ENCODE peak calls at places on chromosomes 7 and 10, in ten cellular contexts. X, V, M, B, W, S, D, Q, Y and T are unnamed samples.
A peak's percentile ranks its signal among the peaks of the same experiment; 100 is the strongest.

GRCh38 chr10:63064706-63065105 is 68.4 kb upstream of the NRBF2 start:
- DNase-seq in V (no peak), Y (no peak), S (no peak), M (no peak), D (no peak), X (no peak), W (no peak), Q (no peak), B (peak; percentile 39), T (no peak)

GRCh38 chr7:133941496-133941895 is 185.6 kb upstream of the LRGUK start:
- DNase-seq in B (no peak), D (no peak), Y (no peak), W (no peak), S (no peak), Q (peak; percentile 43), M (no peak), V (no peak), X (no peak), T (no peak)

GRCh38 chr10:69712346-69712745 is 82.3 kb downstream of the FAM241B start:
- DNase-seq in B (no peak), S (no peak), Q (no peak), D (no peak), M (no peak), V (no peak), Y (no peak), W (no peak), X (no peak), T (no peak)

GRCh38 chr7:42253316-42253715 is 16.3 kb upstream of the GLI3 start:
- DNase-seq in D (no peak), Q (no peak), X (no peak), W (no peak), M (no peak), B (no peak), Y (no peak), S (no peak), V (peak; percentile 86), T (no peak)

GRCh38 chr7:42084263-42084662 is 152.7 kb downstream of the GLI3 start:
- DNase-seq in Y (no peak), D (no peak), X (no peak), M (no peak), B (no peak), S (no peak), W (no peak), Q (no peak), V (no peak), T (no peak)

GRCh38 chr7:135102372-135102771 is 45.5 kb upstream of the TMEM140 start:
- DNase-seq in M (no peak), X (no peak), S (no peak), B (no peak), Q (no peak), V (no peak), W (no peak), D (no peak), Y (no peak), T (no peak)

GRCh38 chr7:157474685-157475084 is 137.9 kb downstream of the DNAJB6 start:
- DNase-seq in M (no peak), W (no peak), Q (peak; percentile 18), X (no peak), B (no peak), V (peak; percentile 42), S (no peak), Y (no peak), D (peak; percentile 81), T (no peak)

GRCh38 chr7:100444311-100445278 is 8.3 kb upstream of the PPP1R35 start:
- DNase-seq in B (no peak), X (peak; percentile 32), Q (peak; percentile 68), V (peak; percentile 96), W (no peak), Y (no peak), M (no peak), S (no peak), D (peak; percentile 41), T (no peak)